ENCODE peak calls at places on chromosomes 2 and 18, in ten cellular contexts. I is stimulated activated CD4-positive, alpha-beta T cell treated with anti-CD3 and anti-CD28 coated beads, TNF-alpha, amount 100 ng/mL, for 1 hour; N is LHCN-M2; S is suprapubic skin; H is nephron progenitor cell; G is LoVo; V is left cardiac atrium; A is endothelial cell; O is GM12865; J is GM19239. K is an unnamed sample.

GRCh38 chr18:79791141-79791972 is 6.4 kb upstream of the KCNG2 start:
- DNase-seq in I (no peak), N (peak), S (no peak), H (no peak), G (no peak), V (peak), A (no peak), O (no peak), J (no peak), K (peak)

GRCh38 chr2:97752342-97753334 is 39.3 kb downstream of the ZAP70 start:
- DNase-seq in I (no peak), N (no peak), S (no peak), H (no peak), G (no peak), V (no peak), A (no peak), O (no peak), J (no peak), K (no peak)

GRCh38 chr2:195658541-195658890 is 1.5 kb downstream of the SLC39A10 start:
- DNase-seq in I (no peak), N (peak), S (no peak), H (no peak), G (peak), V (no peak), A (no peak), O (peak), J (no peak), K (peak)

GRCh38 chr2:225041210-225041870 is 928 bp downstream of the DOCK10 start:
- DNase-seq in I (peak), N (peak), S (no peak), H (peak), G (no peak), V (peak), A (no peak), O (peak), J (peak), K (no peak)

GRCh38 chr18:22977847-22978701 is 44.9 kb downstream of the RBBP8 start:
- DNase-seq in I (no peak), N (peak), S (no peak), H (no peak), G (peak), V (no peak), A (no peak), O (peak), J (no peak), K (peak)

GRCh38 chr18:29154758-29155725 is 978.1 kb upstream of the CDH2 start:
- DNase-seq in I (no peak), N (peak), S (no peak), H (no peak), G (peak), V (no peak), A (no peak), O (no peak), J (no peak), K (peak)

GRCh38 chr2:145123606-145124005 is 603.7 kb upstream of the ZEB2 start:
- DNase-seq in I (no peak), N (peak), S (no peak), H (no peak), G (no peak), V (peak), A (no peak), O (no peak), J (no peak), K (no peak)

GRCh38 chr2:199468561-199469513 is 11.1 kb upstream of the SATB2 start:
- DNase-seq in I (no peak), N (no peak), S (peak), H (peak), G (no peak), V (no peak), A (peak), O (no peak), J (no peak), K (no peak)

GRCh38 chr2:62305421-62306176 is 109.7 kb downstream of the B3GNT2 start:
- DNase-seq in I (no peak), N (no peak), S (peak), H (no peak), G (no peak), V (no peak), A (peak), O (peak), J (no peak), K (no peak)

GRCh38 chr2:170932948-170933347 is 3.9 kb downstream of the GORASP2 start:
- DNase-seq in I (no peak), N (no peak), S (no peak), H (no peak), G (no peak), V (no peak), A (no peak), O (no peak), J (no peak), K (no peak)

GRCh38 chr2:54402350-54402749 is 53.8 kb upstream of the SPTBN1 start:
- DNase-seq in I (no peak), N (peak), S (no peak), H (no peak), G (peak), V (peak), A (no peak), O (no peak), J (no peak), K (peak)